ENCODE peak calls at places on chromosomes 1 and 21, in five cellular contexts. P is mammary epithelial cell; C is adrenal gland; I is effector memory CD4-positive, alpha-beta T cell; M is transverse colon. F is an unnamed sample.

GRCh38 chr1:193703655-193704054 is 517.2 kb upstream of the B3GALT2 start:
- DNase-seq in P (no peak), C (no peak), I (no peak), M (no peak), F (no peak)

GRCh38 chr1:32048440-32048839 is 24.3 kb upstream of the TMEM39B start:
- DNase-seq in P (no peak), C (no peak), I (no peak), M (no peak), F (no peak)

GRCh38 chr1:58836396-58836795 is 52.5 kb upstream of the JUN start:
- DNase-seq in P (no peak), C (peak; percentile 57), I (no peak), M (no peak), F (no peak)

GRCh38 chr1:31981976-31982375 is 31.7 kb upstream of the KHDRBS1 start:
- DNase-seq in P (no peak), C (no peak), I (peak; percentile 27), M (no peak), F (no peak)

GRCh38 chr21:14690886-14691285 is 144.8 kb upstream of the SAMSN1 start:
- DNase-seq in P (no peak), C (peak; percentile 18), I (no peak), M (no peak), F (peak; percentile 26)

GRCh38 chr1:95368178-95368577 is 134.2 kb downstream of the RWDD3 start:
- DNase-seq in P (no peak), C (no peak), I (no peak), M (no peak), F (no peak)

GRCh38 chr1:62687903-62688686 is at the start of gene DOCK7:
- DNase-seq in P (peak; percentile 79), C (peak; percentile 66), I (peak; percentile 25), M (peak; percentile 85), F (peak; percentile 76)

GRCh38 chr1:164452549-164452948 is 106.4 kb upstream of the PBX1 start:
- DNase-seq in P (no peak), C (no peak), I (no peak), M (no peak), F (no peak)

GRCh38 chr21:45957986-45958610 is 23.5 kb upstream of the COL6A1 start:
- DNase-seq in P (no peak), C (no peak), I (no peak), M (no peak), F (no peak)

GRCh38 chr21:35641271-35642016 is 418.9 kb downstream of the SETD4 start:
- DNase-seq in P (no peak), C (no peak), I (no peak), M (no peak), F (no peak)

GRCh38 chr1:39224295-39224829 is 19.9 kb downstream of the MACF1 start:
- DNase-seq in P (no peak), C (no peak), I (no peak), M (no peak), F (no peak)

GRCh38 chr1:165327538-165327937 is 29.0 kb downstream of the LMX1A start:
- DNase-seq in P (no peak), C (no peak), I (no peak), M (no peak), F (no peak)

GRCh38 chr1:109075531-109076490 is at the start of gene TAF13:
- DNase-seq in P (peak; percentile 93), C (peak; percentile 95), I (peak; percentile 75), M (peak; percentile 95), F (peak; percentile 94)

GRCh38 chr1:228885845-228886244 is 150.6 kb downstream of the RHOU start:
- DNase-seq in P (no peak), C (no peak), I (no peak), M (no peak), F (no peak)

GRCh38 chr1:24157921-24158481 is 15.1 kb upstream of the IL22RA1 start:
- DNase-seq in P (no peak), C (no peak), I (no peak), M (no peak), F (no peak)

GRCh38 chr1:42832636-42833265 is 13.7 kb upstream of the ZNF691 start:
- DNase-seq in P (no peak), C (no peak), I (no peak), M (no peak), F (no peak)

GRCh38 chr1:196214866-196215265 is 393.4 kb downstream of the KCNT2 start:
- DNase-seq in P (no peak), C (no peak), I (no peak), M (no peak), F (no peak)

GRCh38 chr21:35428041-35428400 is 378.9 kb upstream of the RUNX1 start:
- DNase-seq in P (no peak), C (no peak), I (no peak), M (no peak), F (no peak)

GRCh38 chr1:234154320-234155251 is 218.7 kb upstream of the COA6 start:
- DNase-seq in P (peak; percentile 73), C (peak; percentile 39), I (no peak), M (no peak), F (peak; percentile 13)

GRCh38 chr1:40650075-40650474 is 15.4 kb downstream of the RIMS3 start:
- DNase-seq in P (no peak), C (peak; percentile 21), I (no peak), M (no peak), F (peak; percentile 26)

GRCh38 chr21:45923146-45923545 is 58.4 kb upstream of the COL6A1 start:
- DNase-seq in P (peak; percentile 44), C (peak; percentile 71), I (peak; percentile 41), M (peak; percentile 46), F (peak; percentile 50)

GRCh38 chr1:10031461-10031860 is 1.3 kb upstream of the UBE4B start:
- DNase-seq in P (no peak), C (no peak), I (no peak), M (no peak), F (no peak)

GRCh38 chr1:58908539-58909161 is 124.8 kb upstream of the JUN start:
- DNase-seq in P (no peak), C (no peak), I (no peak), M (no peak), F (no peak)

DNA sequence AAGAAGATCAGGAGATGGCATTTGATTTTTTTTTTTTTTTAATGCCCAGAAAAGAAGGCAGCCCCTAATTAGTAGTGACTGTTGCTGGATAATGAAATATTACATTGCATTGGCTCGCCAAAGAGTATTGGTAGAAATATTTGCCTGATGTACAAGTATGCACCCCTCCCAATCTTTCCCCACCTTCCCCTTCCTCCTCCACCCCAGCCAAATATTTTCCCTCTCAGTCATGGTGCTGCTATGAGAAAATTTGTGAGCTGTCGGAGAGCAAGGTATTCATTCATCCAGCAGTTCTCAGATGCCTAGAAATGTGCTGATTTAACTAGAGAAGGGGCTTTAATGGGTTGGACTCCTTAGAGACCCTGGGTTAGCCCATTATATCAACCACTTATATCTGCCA is 50.5 kb upstream of the IKBKE start:
- DNase-seq in P (peak; percentile 55), C (no peak), I (no peak), M (no peak), F (no peak)
- H3K27ac ChIP-seq in P (peak overlapping the region; percentile 36), C (no peak overlapping the region), I (no peak overlapping the region), M (no peak overlapping the region), F (no peak overlapping the region)

DNA sequence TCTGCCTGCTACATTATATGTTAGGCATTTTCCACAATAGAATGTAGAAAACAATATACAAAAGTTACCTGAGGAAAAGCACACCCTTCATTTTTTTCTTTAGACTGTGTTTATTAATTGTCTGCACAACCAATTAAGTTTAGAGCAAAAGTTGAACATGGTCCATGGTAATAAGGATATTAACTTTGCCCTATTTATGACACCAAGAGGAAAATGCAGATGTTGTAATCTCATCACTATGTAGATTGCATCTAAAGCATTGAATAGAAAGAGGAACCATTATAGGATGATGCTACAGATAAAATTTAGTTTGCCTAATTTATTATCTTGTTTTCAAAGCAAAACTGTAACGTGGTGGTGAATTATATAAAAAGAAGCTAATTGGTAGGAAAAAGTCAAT is 59.7 kb upstream of the IGSF5 start:
- DNase-seq in P (no peak), C (no peak), I (no peak), M (no peak), F (no peak)
- H3K27ac ChIP-seq in P (no peak overlapping the region), C (no peak overlapping the region), I (no peak overlapping the region), M (no peak overlapping the region), F (no peak overlapping the region)

DNA sequence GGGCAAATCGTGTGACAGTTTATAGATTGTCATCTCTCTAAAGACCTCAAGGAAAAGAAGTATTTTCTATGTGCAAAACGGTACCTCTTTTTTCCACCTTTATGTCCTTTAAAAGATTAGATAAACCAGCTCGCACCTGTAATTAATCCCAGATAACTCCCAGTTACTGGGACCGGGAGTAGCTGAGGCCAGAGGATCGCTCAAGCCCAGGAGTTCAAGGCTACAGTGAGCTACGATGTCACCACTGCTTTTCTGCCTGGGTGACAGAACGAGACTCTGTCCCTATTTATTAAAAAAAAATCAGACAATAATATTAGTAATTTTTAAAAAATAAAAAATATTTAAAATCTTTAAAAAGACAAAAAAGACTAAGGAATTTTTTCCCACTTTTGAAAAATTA is 141.4 kb downstream of the NR5A2 start:
- DNase-seq in P (no peak), C (no peak), I (no peak), M (no peak), F (no peak)
- H3K27ac ChIP-seq in P (no peak overlapping the region), C (no peak overlapping the region), I (no peak overlapping the region), M (no peak overlapping the region), F (peak overlapping the region; percentile 2)

DNA sequence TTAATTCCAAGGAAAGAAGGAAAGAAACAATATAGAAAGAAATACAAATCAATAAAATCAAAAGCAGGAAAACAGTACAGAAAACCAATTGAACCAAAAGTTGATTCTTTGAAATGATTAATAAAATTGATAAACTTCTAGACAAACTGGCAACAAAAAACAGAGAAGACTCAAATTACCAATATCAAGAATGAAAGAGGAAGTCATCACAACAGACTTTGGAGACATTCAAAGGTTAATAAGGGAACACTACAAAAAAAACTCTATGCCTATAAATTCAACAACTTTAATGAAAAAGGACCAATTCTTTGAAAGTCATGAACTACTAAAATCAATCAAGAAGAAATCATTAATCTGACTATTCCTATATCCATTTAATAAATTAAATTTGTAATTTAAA is 329.3 kb upstream of the NR5A2 start:
- DNase-seq in P (no peak), C (no peak), I (no peak), M (no peak), F (no peak)
- H3K27ac ChIP-seq in P (no peak overlapping the region), C (no peak overlapping the region), I (no peak overlapping the region), M (no peak overlapping the region), F (no peak overlapping the region)

GRCh38 chr1:154418062-154418897 is 13.1 kb downstream of the IL6R start:
- DNase-seq in P (peak; percentile 99), C (peak; percentile 83), I (no peak), M (peak; percentile 92), F (peak; percentile 94)
- H3K27ac ChIP-seq in P (peak overlapping the region; percentile 79), C (peak overlapping the region; percentile 99), I (peak overlapping the region; percentile 72), M (peak overlapping the region; percentile 91), F (peak overlapping the region; percentile 99)

DNA sequence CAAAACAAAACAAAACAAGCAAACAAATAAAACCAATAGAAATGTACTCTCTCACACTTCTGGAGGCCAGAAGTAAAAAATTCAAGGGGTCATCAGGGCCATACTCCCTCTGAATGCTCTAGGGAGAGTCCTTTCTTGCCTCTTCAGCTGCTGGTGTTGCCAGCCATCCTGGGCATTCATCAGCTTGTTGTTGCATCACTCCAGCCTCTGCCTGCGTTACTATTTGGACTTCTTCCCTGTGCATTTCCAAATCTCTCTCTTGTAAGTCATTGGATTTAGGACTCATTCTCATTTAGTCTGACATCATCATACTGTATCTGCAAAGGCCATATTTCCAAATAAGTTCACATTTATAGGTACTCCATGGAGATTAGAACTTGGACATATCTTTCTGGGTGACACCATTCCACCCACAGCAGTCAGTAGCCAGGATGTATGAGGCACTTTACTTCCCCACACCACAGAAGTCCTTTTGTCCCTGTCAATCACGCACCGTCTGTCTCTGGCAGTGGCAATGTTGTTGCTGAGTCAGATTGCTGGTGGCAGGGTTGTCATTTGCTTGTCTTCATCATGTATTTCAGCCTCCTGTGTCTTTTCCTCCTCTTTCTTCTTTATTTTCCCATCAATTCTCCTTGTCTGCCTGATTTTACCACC is 151.0 kb upstream of the KCNJ6 start:
- DNase-seq in P (no peak), C (no peak), I (no peak), M (no peak), F (no peak)
- H3K27ac ChIP-seq in P (no peak overlapping the region), C (no peak overlapping the region), I (no peak overlapping the region), M (no peak overlapping the region), F (no peak overlapping the region)